ENCODE peak calls at places on chromosomes 5 and 9, in five cellular contexts. A is neuronal stem cell, N is mesenchymal stem cell, H is H1, M is H9. B is an unnamed sample.

GRCh38 chr9:133538176-133538575 is 3.7 kb downstream of the ADAMTSL2 start:
- DNase-seq in A (no peak), H (no peak), N (no peak), M (no peak), B (no peak)

GRCh38 chr5:148858106-148858505 is 31.7 kb downstream of the ADRB2 start:
- DNase-seq in N (no peak), H (no peak), A (no peak), M (no peak), B (peak; percentile 81)

GRCh38 chr5:116378007-116378831 is 196.4 kb downstream of the SEMA6A start:
- DNase-seq in N (no peak), M (no peak), A (no peak), H (no peak), B (no peak)

GRCh38 chr5:9283021-9283420 is 262.9 kb downstream of the SEMA5A start:
- DNase-seq in H (no peak), N (peak; percentile 46), A (no peak), M (no peak), B (no peak)

GRCh38 chr5:669842-670395 is 23.2 kb downstream of the TPPP start:
- DNase-seq in A (no peak), N (no peak), M (no peak), H (no peak), B (peak; percentile 78)

GRCh38 chr5:9782806-9783560 is 152.8 kb upstream of the TAS2R1 start:
- DNase-seq in M (no peak), H (no peak), A (no peak), N (peak; percentile 92), B (no peak)

GRCh38 chr5:83877911-83878706 is 157.5 kb upstream of the HAPLN1 start:
- DNase-seq in A (no peak), M (no peak), N (peak; percentile 48), H (no peak), B (no peak)

GRCh38 chr5:135221696-135222095 is 177.3 kb downstream of the MACROH2A1 start:
- DNase-seq in N (no peak), H (no peak), A (no peak), M (no peak), B (no peak)

GRCh38 chr5:96652769-96653455 is 9.3 kb upstream of the CAST start:
- DNase-seq in N (no peak), M (peak; percentile 48), A (no peak), H (no peak), B (peak; percentile 84)

GRCh38 chr5:149675467-149676201 is 54.5 kb upstream of the PPARGC1B start:
- DNase-seq in A (no peak), M (no peak), H (no peak), N (no peak), B (no peak)

GRCh38 chr9:93962561-93963440 is 7.6 kb upstream of the BARX1 start:
- DNase-seq in M (peak; percentile 72), A (peak; percentile 81), H (no peak), N (peak; percentile 82), B (peak; percentile 84)

GRCh38 chr5:141022384-141022783 is 28.8 kb upstream of the PCDHB1 start:
- DNase-seq in M (no peak), N (no peak), A (no peak), H (no peak), B (no peak)

GRCh38 chr9:3180696-3181048 is 336.8 kb upstream of the PUM3 start:
- DNase-seq in M (no peak), A (no peak), N (no peak), H (no peak), B (no peak)

GRCh38 chr5:168613396-168613795 is 34.2 kb upstream of the PANK3 start:
- DNase-seq in H (no peak), M (no peak), N (no peak), A (no peak), B (no peak)

GRCh38 chr9:70013598-70014196 is 30.0 kb upstream of the MAMDC2 start:
- DNase-seq in H (no peak), N (peak; percentile 22), M (no peak), A (no peak), B (no peak)

GRCh38 chr9:84779892-84780291 is 110.4 kb downstream of the NTRK2 start:
- DNase-seq in A (no peak), M (no peak), N (no peak), H (no peak), B (no peak)

GRCh38 chr9:136928591-136928990 is 15.9 kb downstream of the FBXW5 start:
- DNase-seq in M (peak; percentile 20), H (no peak), A (no peak), N (no peak), B (no peak)

GRCh38 chr5:149011084-149011483 is 51.8 kb downstream of the SH3TC2 start:
- DNase-seq in A (no peak), H (no peak), M (no peak), N (peak; percentile 26), B (peak; percentile 81)

GRCh38 chr9:96555567-96556386 is 63.9 kb downstream of the CDC14B start:
- DNase-seq in A (no peak), N (peak; percentile 85), H (no peak), M (no peak), B (peak; percentile 11)

GRCh38 chr5:78530342-78531096 is 118.1 kb downstream of the LHFPL2 start:
- DNase-seq in M (no peak), N (peak; percentile 92), A (no peak), H (no peak), B (peak; percentile 81)

GRCh38 chr5:111984044-111984443 is 227.1 kb upstream of the NREP start:
- DNase-seq in H (no peak), N (peak; percentile 88), M (no peak), A (no peak), B (no peak)

GRCh38 chr5:140114341-140115185 is 654 bp downstream of the PURA start:
- DNase-seq in M (peak; percentile 65), N (peak; percentile 83), H (no peak), A (peak; percentile 48), B (peak; percentile 67)

GRCh38 chr9:132585954-132586829 is 3.8 kb downstream of the BARHL1 start:
- DNase-seq in A (no peak), M (no peak), N (no peak), H (no peak), B (no peak)

GRCh38 chr5:142772766-142773293 is 2.7 kb downstream of the ARHGAP26 start:
- DNase-seq in M (no peak), A (no peak), H (no peak), N (no peak), B (no peak)

GRCh38 chr5:53331463-53331862 is 149.0 kb upstream of the FST start:
- DNase-seq in H (no peak), M (no peak), N (peak; percentile 32), A (no peak), B (no peak)

GRCh38 chr5:61052870-61053269 is 107.9 kb downstream of the NDUFAF2 start:
- DNase-seq in M (no peak), H (no peak), N (peak; percentile 82), A (no peak), B (peak; percentile 31)

GRCh38 chr5:99105216-99105615 is 176.4 kb upstream of the CHD1 start:
- DNase-seq in A (no peak), N (peak; percentile 33), H (no peak), M (no peak), B (no peak)

GRCh38 chr5:52491071-52491828 is 296.5 kb upstream of the ITGA1 start:
- DNase-seq in H (no peak), N (peak; percentile 4), A (no peak), M (no peak), B (no peak)

GRCh38 chr9:104808030-104808614 is 44.2 kb downstream of the NIPSNAP3B start:
- DNase-seq in N (no peak), M (peak; percentile 38), A (no peak), H (no peak), B (no peak)

GRCh38 chr9:38685535-38685934 is 34.4 kb downstream of the FAM240B start:
- DNase-seq in H (no peak), N (no peak), A (no peak), M (no peak), B (no peak)
- H2BK12ac ChIP-seq in H (peak overlapping the region; percentile 85), N (peak overlapping the region; percentile 47), A (no peak overlapping the region), M (no peak overlapping the region), B (no peak overlapping the region)

DNA sequence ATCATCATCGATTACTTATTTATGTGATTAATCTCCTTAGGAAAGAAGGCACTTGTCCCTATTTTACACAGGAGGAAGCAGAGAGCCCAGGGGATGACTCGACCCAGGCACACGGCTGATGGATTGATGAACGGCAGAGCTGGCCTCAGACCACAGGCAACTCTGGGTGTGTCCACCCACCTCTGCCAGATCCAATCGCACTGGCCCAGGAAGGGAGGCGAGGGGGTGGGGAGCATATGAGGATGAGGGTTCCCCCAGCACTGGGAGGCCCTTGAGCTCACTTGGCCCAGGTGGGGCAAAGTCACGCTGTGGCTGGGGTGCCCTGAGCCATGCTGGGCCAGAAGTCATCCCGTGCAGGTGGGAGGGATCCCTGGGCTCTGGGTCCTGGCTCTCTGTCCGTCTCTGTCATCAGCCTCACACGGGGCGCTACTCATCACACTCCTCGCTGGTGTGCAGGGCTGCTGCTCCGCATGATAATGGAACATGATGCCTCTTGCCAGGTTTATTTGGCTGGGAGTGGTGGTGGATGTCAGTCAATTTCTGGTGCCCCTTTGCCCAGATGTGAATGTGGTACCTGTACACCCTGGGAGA is 160.1 kb downstream of the GAPVD1 start:
- DNase-seq in H (no peak), M (no peak), N (no peak), A (no peak), B (no peak)
- H4K8ac ChIP-seq in H (peak overlapping the region; percentile 1), M (no peak overlapping the region), N (no peak overlapping the region), A (peak overlapping the region; percentile 66), B (no peak overlapping the region)

GRCh38 chr5:51476456-51476855 is 93.2 kb downstream of the ISL1 start:
- DNase-seq in N (no peak), M (no peak), H (no peak), A (no peak), B (no peak)

GRCh38 chr5:51472472-51472871 is 89.2 kb downstream of the ISL1 start:
- DNase-seq in N (no peak), H (no peak), M (no peak), A (no peak), B (no peak)

GRCh38 chr5:51471642-51472041 is 88.4 kb downstream of the ISL1 start:
- DNase-seq in M (no peak), N (no peak), H (no peak), A (no peak), B (no peak)

GRCh38 chr5:51479840-51480239 is 96.6 kb downstream of the ISL1 start:
- DNase-seq in M (no peak), H (no peak), A (no peak), N (no peak), B (no peak)

DNA sequence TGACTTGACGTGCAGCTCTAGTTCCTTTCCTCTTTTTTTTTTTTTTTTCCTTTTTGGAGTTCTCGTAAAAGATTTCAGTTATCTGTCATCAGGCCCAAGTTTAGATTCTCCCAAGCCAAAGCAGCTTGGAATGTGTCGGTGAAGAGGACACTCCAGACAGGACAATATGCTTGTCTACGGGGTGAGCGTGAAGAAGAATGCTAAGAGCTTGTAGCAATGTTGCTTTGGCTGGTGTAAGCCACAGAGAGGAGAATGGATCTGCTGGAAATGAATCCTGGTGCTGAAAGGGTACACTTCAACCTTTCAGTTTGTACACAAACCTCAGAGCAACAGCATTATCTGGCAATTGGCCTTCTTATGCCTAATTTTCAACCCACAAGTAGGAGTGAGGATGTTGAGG is 92.4 kb downstream of the ISL1 start:
- DNase-seq in M (no peak), A (no peak), N (no peak), H (no peak), B (no peak)
- H3K4me1 ChIP-seq in M (no peaks in the 10 kb centered on the region), A (no peaks in the 10 kb centered on the region), N (no peaks in the 10 kb centered on the region), H (no peaks in the 10 kb centered on the region), B (peaks cover 4% of the 10 kb centered on the region)

DNA sequence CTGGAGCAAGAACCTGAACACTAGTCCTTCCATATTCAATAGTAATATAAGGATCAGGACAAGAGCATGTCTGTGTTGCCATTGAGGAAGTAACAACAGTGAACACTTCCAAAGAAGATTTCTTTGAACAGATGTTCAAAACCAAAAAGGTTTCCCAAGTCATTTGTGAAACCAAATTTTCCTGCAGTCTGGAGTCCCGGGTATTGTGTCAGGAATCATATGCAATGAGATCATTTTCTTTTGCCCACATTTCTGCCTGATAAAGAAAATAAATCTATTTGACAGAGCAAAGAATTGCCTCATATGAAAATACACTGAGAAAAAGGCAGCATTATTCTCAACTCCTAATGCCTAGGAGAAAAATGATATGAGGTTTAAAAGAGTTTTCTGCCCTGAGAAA is 151.7 kb downstream of the SNX18 start:
- DNase-seq in A (no peak), N (peak; percentile 36), H (no peak), M (no peak), B (no peak)
- H2BK12ac ChIP-seq in A (no peak overlapping the region), N (no peak overlapping the region), H (no peak overlapping the region), M (no peak overlapping the region), B (no peak overlapping the region)